ENCODE peak calls at places on chromosomes 12 and 14, in nine cellular contexts. V, S, D, P, F, Y, K, I and U are unnamed samples.

GRCh38 chr12:100970894-100971293 is 176.3 kb downstream of the ANO4 start:
- DNase-seq in V (no peak), S (no peak), D (no peak), P (no peak), F (no peak), Y (no peak), K (no peak), I (no peak), U (no peak)

GRCh38 chr14:68359862-68360552 is 432.9 kb downstream of the ZFP36L1 start:
- DNase-seq in V (no peak), S (peak; percentile 48), D (no peak), P (no peak), F (no peak), Y (no peak), K (no peak), I (no peak), U (no peak)

GRCh38 chr12:103672401-103673119 is 85.5 kb downstream of the STAB2 start:
- DNase-seq in V (no peak), S (peak; percentile 19), D (peak; percentile 80), P (no peak), F (no peak), Y (no peak), K (no peak), I (no peak), U (no peak)

GRCh38 chr12:40055227-40055579 is 50.7 kb downstream of the SLC2A13 start:
- DNase-seq in V (no peak), S (no peak), D (no peak), P (no peak), F (no peak), Y (no peak), K (no peak), I (no peak), U (no peak)

GRCh38 chr12:104482113-104482512 is 25.4 kb downstream of the CHST11 start:
- DNase-seq in V (no peak), S (no peak), D (no peak), P (no peak), F (no peak), Y (no peak), K (no peak), I (no peak), U (no peak)

GRCh38 chr14:92516966-92517350 is 3.4 kb downstream of the RIN3 start:
- DNase-seq in V (peak; percentile 7), S (no peak), D (no peak), P (no peak), F (no peak), Y (no peak), K (no peak), I (no peak), U (no peak)

GRCh38 chr14:88870777-88871176 is 46.3 kb downstream of the TTC8 start:
- DNase-seq in V (no peak), S (no peak), D (no peak), P (no peak), F (no peak), Y (no peak), K (no peak), I (no peak), U (no peak)

GRCh38 chr14:100784523-100785337 is 41.2 kb upstream of the MEG3 start:
- DNase-seq in V (no peak), S (no peak), D (no peak), P (no peak), F (no peak), Y (no peak), K (no peak), I (no peak), U (no peak)